ENCODE peak calls at places on chromosomes 12 and 14, in eight cellular contexts. M, Y, W, Q, S, R, F and X are unnamed samples.

GRCh38 chr12:116551952-116552749 is 7.0 kb upstream of the MAP1LC3B2 start:
- DNase-seq in M (peak), Y (no peak), W (no peak), F (no peak), Q (no peak), R (no peak), S (no peak), X (no peak)

GRCh38 chr12:118480235-118480634 is 103.9 kb downstream of the SUDS3 start:
- DNase-seq in S (no peak), F (no peak), Y (no peak), R (no peak), Q (no peak), M (no peak), W (no peak), X (no peak)

GRCh38 chr14:105899657-105900397 is 373.4 kb downstream of the TMEM121 start:
- DNase-seq in W (no peak), F (no peak), M (no peak), Y (no peak), S (no peak), Q (no peak), R (no peak), X (no peak)

GRCh38 chr12:114671664-114672476 is 12.1 kb downstream of the TBX3 start:
- DNase-seq in F (no peak), Q (no peak), R (no peak), W (no peak), S (no peak), Y (peak), M (no peak), X (no peak)

GRCh38 chr12:26874501-26875296 is 41.7 kb upstream of the ITPR2 start:
- DNase-seq in F (no peak), W (no peak), Y (no peak), Q (no peak), S (no peak), M (no peak), R (no peak), X (no peak)

GRCh38 chr12:69733638-69734037 is 5.0 kb upstream of the RAB3IP start:
- DNase-seq in F (no peak), W (no peak), Y (no peak), M (no peak), R (no peak), S (no peak), Q (no peak), X (no peak)

GRCh38 chr14:60723218-60724079 is 702 bp downstream of the SIX4 start:
- DNase-seq in W (peak), M (peak), F (peak), R (peak), S (peak), Y (peak), Q (peak), X (peak)

GRCh38 chr12:3164454-3165310 is 87.5 kb downstream of the TSPAN9 start:
- DNase-seq in R (no peak), S (no peak), Q (no peak), W (no peak), Y (no peak), F (no peak), M (no peak), X (no peak)

GRCh38 chr14:26023967-26024366 is 573.9 kb downstream of the NOVA1 start:
- DNase-seq in W (no peak), S (no peak), R (no peak), F (no peak), M (no peak), Q (no peak), Y (no peak), X (no peak)

GRCh38 chr14:102079700-102079979 is 7.2 kb downstream of the HSP90AA1 start:
- DNase-seq in R (no peak), Y (no peak), Q (no peak), S (no peak), F (no peak), W (no peak), M (no peak), X (no peak)

GRCh38 chr14:104985675-104986486 is at the start of gene CLBA1:
- DNase-seq in Y (peak), S (peak), Q (peak), M (peak), F (peak), R (peak), W (no peak), X (peak)

GRCh38 chr14:100857923-100858837 is 32.3 kb downstream of the MEG3 start:
- DNase-seq in R (no peak), S (no peak), Q (no peak), M (no peak), W (no peak), Y (no peak), F (no peak), X (no peak)

GRCh38 chr12:42475055-42475454 is 114.5 kb downstream of the PRICKLE1 start:
- DNase-seq in M (no peak), F (no peak), Y (no peak), R (no peak), W (no peak), S (no peak), Q (no peak), X (no peak)

GRCh38 chr12:45242180-45242579 is 26.3 kb downstream of the ANO6 start:
- DNase-seq in R (no peak), W (no peak), Q (no peak), M (no peak), F (no peak), S (no peak), Y (no peak), X (no peak)

GRCh38 chr12:47882796-47883546 is 21.8 kb downstream of the VDR start:
- DNase-seq in S (no peak), Y (peak), W (peak), Q (no peak), R (peak), F (no peak), M (peak), X (no peak)